ENCODE peak calls at places on chromosome 14, in ten cellular contexts. Y is thoracic aorta, R is stomach, E is cardiac muscle cell, Q is ovary, O is esophagus muscularis mucosa, H is spleen, I is OCI-LY7, M is sigmoid colon, L is breast epithelium. A is an unnamed sample.

GRCh38 chr14:51610766-51611165 is 40.9 kb upstream of the FRMD6 start:
- DNase-seq in Y (no peak), R (no peak), E (no peak), Q (no peak), O (no peak), H (no peak), I (no peak), M (no peak), L (no peak), A (no peak)

GRCh38 chr14:68677476-68677875 is 115.4 kb downstream of the ZFP36L1 start:
- DNase-seq in Y (no peak), R (no peak), E (no peak), Q (no peak), O (no peak), H (no peak), I (no peak), M (peak; percentile 53), L (no peak), A (peak; percentile 56)

GRCh38 chr14:33756833-33757232 is 194.0 kb downstream of the EGLN3 start:
- DNase-seq in Y (no peak), R (no peak), E (no peak), Q (no peak), O (no peak), H (no peak), I (no peak), M (no peak), L (no peak), A (no peak)

GRCh38 chr14:91554535-91555332 is 44.6 kb upstream of the PPP4R3A start:
- DNase-seq in Y (no peak), R (no peak), E (no peak), Q (no peak), O (no peak), H (no peak), I (no peak), M (no peak), L (no peak), A (no peak)

GRCh38 chr14:76762617-76763361 is 1.5 kb downstream of the VASH1 start:
- DNase-seq in Y (no peak), R (no peak), E (no peak), Q (peak; percentile 39), O (no peak), H (peak; percentile 65), I (no peak), M (no peak), L (no peak), A (no peak)

GRCh38 chr14:64721391-64721791 is 17.2 kb downstream of the PLEKHG3 start:
- DNase-seq in Y (peak; percentile 64), R (peak; percentile 62), E (peak; percentile 49), Q (peak; percentile 46), O (no peak), H (peak; percentile 55), I (no peak), M (peak; percentile 75), L (peak; percentile 52), A (no peak)

GRCh38 chr14:99150236-99150635 is 121.8 kb downstream of the BCL11B start:
- DNase-seq in Y (no peak), R (no peak), E (no peak), Q (no peak), O (no peak), H (no peak), I (no peak), M (no peak), L (no peak), A (no peak)

GRCh38 chr14:105064721-105065143 is 498 bp downstream of the GPR132 start:
- DNase-seq in Y (no peak), R (no peak), E (peak; percentile 51), Q (no peak), O (no peak), H (peak; percentile 92), I (no peak), M (peak; percentile 67), L (no peak), A (peak; percentile 69)

GRCh38 chr14:93301821-93302447 is 30.9 kb downstream of the BTBD7 start:
- DNase-seq in Y (no peak), R (no peak), E (no peak), Q (no peak), O (no peak), H (no peak), I (no peak), M (no peak), L (no peak), A (no peak)

GRCh38 chr14:49942090-49942489 is 49.2 kb downstream of the ARF6 start:
- DNase-seq in Y (no peak), R (no peak), E (no peak), Q (no peak), O (no peak), H (no peak), I (no peak), M (peak; percentile 73), L (no peak), A (no peak)

GRCh38 chr14:106843376-106843775 is 1317.0 kb downstream of the TMEM121 start:
- DNase-seq in Y (no peak), R (no peak), E (no peak), Q (no peak), O (no peak), H (no peak), I (peak; percentile 87), M (no peak), L (no peak), A (no peak)

GRCh38 chr14:106842687-106843086 is 1316.3 kb downstream of the TMEM121 start:
- DNase-seq in Y (no peak), R (peak; percentile 46), E (no peak), Q (peak; percentile 71), O (no peak), H (no peak), I (peak; percentile 10), M (no peak), L (no peak), A (no peak)

GRCh38 chr14:106845286-106846087 is 1319.1 kb downstream of the TMEM121 start:
- DNase-seq in Y (no peak), R (peak; percentile 87), E (no peak), Q (peak; percentile 69), O (no peak), H (peak; percentile 87), I (peak; percentile 90), M (no peak), L (no peak), A (peak; percentile 76)

GRCh38 chr14:106844608-106845285 is 1318.4 kb downstream of the TMEM121 start:
- DNase-seq in Y (no peak), R (peak; percentile 64), E (no peak), Q (peak; percentile 91), O (no peak), H (peak; percentile 96), I (peak; percentile 82), M (peak; percentile 76), L (no peak), A (peak; percentile 88)

GRCh38 chr14:106843951-106844483 is 1317.6 kb downstream of the TMEM121 start:
- DNase-seq in Y (no peak), R (peak; percentile 75), E (no peak), Q (peak; percentile 65), O (no peak), H (peak; percentile 77), I (peak; percentile 63), M (no peak), L (no peak), A (peak; percentile 70)
- H3K4me3 ChIP-seq in Y (peak overlapping the region; percentile 69), R (peak overlapping the region; percentile 38), E (no peak overlapping the region), Q (peak overlapping the region; percentile 40), O (peak overlapping the region; percentile 44), H (peak overlapping the region; percentile 58), I (peak overlapping the region; percentile 87), M (peak overlapping the region; percentile 36), L (peak overlapping the region; percentile 43), A (peak overlapping the region; percentile 58)

GRCh38 chr14:60647837-60648168 is 1.5 kb downstream of the SIX1 start:
- DNase-seq in Y (no peak), R (no peak), E (no peak), Q (no peak), O (no peak), H (no peak), I (no peak), M (no peak), L (no peak), A (no peak)
- H3K27ac ChIP-seq in Y (peak overlapping the region; percentile 16), R (no peak overlapping the region), E (no peak overlapping the region), Q (no peak overlapping the region), O (no peak overlapping the region), H (no peak overlapping the region), I (no peak overlapping the region), M (no peak overlapping the region), L (no peak overlapping the region), A (no peak overlapping the region)

GRCh38 chr14:100215330-100215885 is 23.5 kb upstream of the YY1 start:
- DNase-seq in Y (no peak), R (no peak), E (no peak), Q (no peak), O (no peak), H (peak; percentile 76), I (no peak), M (no peak), L (no peak), A (no peak)

GRCh38 chr14:100213956-100214767 is 24.8 kb upstream of the YY1 start:
- DNase-seq in Y (peak; percentile 58), R (peak; percentile 95), E (peak; percentile 80), Q (peak; percentile 93), O (peak; percentile 95), H (peak; percentile 99), I (peak; percentile 93), M (peak; percentile 94), L (peak; percentile 94), A (peak; percentile 98)

GRCh38 chr14:100212476-100213333 is 26.2 kb upstream of the YY1 start:
- DNase-seq in Y (no peak), R (no peak), E (no peak), Q (no peak), O (no peak), H (peak; percentile 60), I (no peak), M (no peak), L (no peak), A (no peak)

GRCh38 chr14:100213587-100213955 is 25.4 kb upstream of the YY1 start:
- DNase-seq in Y (no peak), R (no peak), E (no peak), Q (no peak), O (no peak), H (no peak), I (no peak), M (no peak), L (no peak), A (no peak)

GRCh38 chr14:100214768-100215079 is 24.2 kb upstream of the YY1 start:
- DNase-seq in Y (no peak), R (no peak), E (no peak), Q (no peak), O (no peak), H (no peak), I (no peak), M (no peak), L (no peak), A (no peak)
- H3K9me3 ChIP-seq in Y (no peaks in the 10 kb centered on the region), R (no peaks in the 10 kb centered on the region), E (no peaks in the 10 kb centered on the region), Q (no peaks in the 10 kb centered on the region), O (no peaks in the 10 kb centered on the region), H (no peaks in the 10 kb centered on the region), I (no peaks in the 10 kb centered on the region), M (no peaks in the 10 kb centered on the region), L (no peaks in the 10 kb centered on the region), A (no peaks in the 10 kb centered on the region)

DNA sequence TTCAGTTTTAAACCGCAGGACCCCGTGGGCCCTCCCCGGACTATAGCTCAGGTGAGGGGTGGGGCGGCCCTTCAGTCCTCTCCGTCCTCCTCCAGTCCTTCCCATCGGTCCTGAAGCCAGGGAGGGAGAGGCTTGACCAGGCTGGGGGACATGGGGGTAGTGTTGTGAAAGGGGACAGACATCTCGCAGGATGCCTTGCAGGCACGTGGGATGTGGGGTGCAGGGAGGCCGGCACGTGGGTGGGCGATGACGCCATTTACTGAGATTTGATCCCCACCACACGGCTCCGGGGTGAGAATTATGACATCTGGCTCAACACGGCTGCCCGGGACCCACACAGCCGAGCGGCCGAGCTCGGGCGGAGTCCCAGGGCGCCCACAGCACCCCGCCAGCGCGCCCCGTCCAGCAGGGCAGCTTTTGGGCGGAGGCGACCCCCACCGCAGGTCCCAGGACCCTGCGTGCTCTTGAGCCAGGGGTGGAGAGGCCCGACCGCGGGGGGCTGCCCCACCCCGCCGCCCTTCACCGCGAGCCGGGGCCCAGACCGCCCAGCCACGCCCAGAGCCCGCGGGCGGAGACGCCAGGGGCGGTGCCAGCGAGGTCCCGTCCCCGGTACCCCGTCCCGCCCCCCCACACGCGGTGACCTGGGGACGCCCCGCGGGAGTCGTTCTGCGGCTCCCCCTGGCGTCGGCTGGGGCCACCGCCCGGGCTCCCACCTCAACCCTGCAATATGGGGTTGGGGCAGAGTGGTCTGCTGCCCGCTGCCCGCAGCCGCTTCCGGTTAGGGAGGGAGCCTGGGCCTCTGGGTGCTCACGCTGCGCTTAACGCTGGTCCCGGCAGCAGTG is 3.3 kb upstream of the EXOC3L4 start:
- DNase-seq in Y (no peak), R (peak; percentile 75), E (peak; percentile 56), Q (peak; percentile 68), O (no peak), H (peak; percentile 93), I (peak; percentile 62), M (no peak), L (no peak), A (peak; percentile 88)
- H3K4me3 ChIP-seq in Y (peak overlapping the region; percentile 77), R (peak overlapping the region; percentile 53), E (peak overlapping the region; percentile 21), Q (peak overlapping the region; percentile 39), O (peak overlapping the region; percentile 61), H (peak overlapping the region; percentile 48), I (peak overlapping the region; percentile 39), M (peak overlapping the region; percentile 54), L (peak overlapping the region; percentile 46), A (peak overlapping the region; percentile 57)

A was measured in upper lobe of right lung.